ENCODE peak calls at places on chromosomes 11 and 22, in seven cellular contexts. A is HTR-8/SVneo; R is activated CD4-positive, alpha-beta T cell treated with anti-CD3 and anti-CD28 coated beads, Interleukin-2, amount 10 ng/mL, durations not matched to agents 7 days and 5 days; X is cardiac muscle cell; J is Karpas-422; L is astrocyte of the cerebellum; K is non-pigmented ciliary epithelial cell. S is an unnamed sample.

GRCh38 chr11:66188580-66188979 is 79.9 kb upstream of the RAB1B start:
- DNase-seq in A (peak), R (no peak), X (peak), J (no peak), L (peak), K (peak), S (no peak)

GRCh38 chr11:78460468-78460867 is 42.8 kb upstream of the GAB2 start:
- DNase-seq in A (peak), R (no peak), X (peak), J (no peak), L (no peak), K (no peak), S (no peak)

GRCh38 chr22:37560682-37561208 is 465 bp downstream of the CDC42EP1 start:
- DNase-seq in A (no peak), R (no peak), X (peak), J (no peak), L (no peak), K (no peak), S (no peak)

GRCh38 chr11:3164540-3165151 is 464 bp downstream of the OSBPL5 start:
- DNase-seq in A (no peak), R (no peak), X (no peak), J (no peak), L (no peak), K (no peak), S (no peak)

GRCh38 chr22:39666926-39667325 is 96.4 kb downstream of the CACNA1I start:
- DNase-seq in A (no peak), R (no peak), X (no peak), J (no peak), L (no peak), K (no peak), S (no peak)

GRCh38 chr11:14308114-14308896 is 50.7 kb downstream of the RRAS2 start:
- DNase-seq in A (peak), R (peak), X (peak), J (peak), L (peak), K (no peak), S (peak)

GRCh38 chr11:44066732-44067131 is 662 bp downstream of the ACCS start:
- DNase-seq in A (peak), R (no peak), X (peak), J (peak), L (peak), K (peak), S (no peak)

GRCh38 chr11:60785806-60786361 is 751 bp downstream of the MS4A10 start:
- DNase-seq in A (no peak), R (no peak), X (peak), J (no peak), L (peak), K (peak), S (no peak)

GRCh38 chr11:117809236-117810055 is 12.4 kb upstream of the DSCAML1 start:
- DNase-seq in A (peak), R (peak), X (peak), J (no peak), L (no peak), K (no peak), S (no peak)

GRCh38 chr11:73652046-73652730 is 5.8 kb downstream of the PLEKHB1 start:
- DNase-seq in A (no peak), R (no peak), X (peak), J (no peak), L (no peak), K (no peak), S (no peak)

GRCh38 chr11:128522943-128523518 is 64.3 kb downstream of the ETS1 start:
- DNase-seq in A (no peak), R (peak), X (no peak), J (peak), L (no peak), K (no peak), S (no peak)

GRCh38 chr22:48539261-48539660 is 1288.4 kb downstream of the BRD1 start:
- DNase-seq in A (no peak), R (no peak), X (no peak), J (no peak), L (no peak), K (no peak), S (no peak)

GRCh38 chr22:44364750-44365118 is 52.0 kb upstream of the SHISAL1 start:
- DNase-seq in A (no peak), R (no peak), X (no peak), J (no peak), L (no peak), K (no peak), S (no peak)

GRCh38 chr22:31162015-31162765 is 2.2 kb downstream of the RNF185 start:
- DNase-seq in A (no peak), R (no peak), X (no peak), J (peak), L (no peak), K (no peak), S (no peak)

GRCh38 chr11:10307411-10308207 is 2.7 kb downstream of the ADM start:
- DNase-seq in A (no peak), R (peak), X (peak), J (peak), L (peak), K (no peak), S (peak)

GRCh38 chr22:49657974-49658550 is 169.6 kb downstream of the BRD1 start:
- DNase-seq in A (no peak), R (no peak), X (no peak), J (no peak), L (no peak), K (no peak), S (no peak)

GRCh38 chr11:113242767-113243397 is 71.5 kb upstream of the TTC12 start:
- DNase-seq in A (no peak), R (peak), X (peak), J (peak), L (peak), K (no peak), S (no peak)

GRCh38 chr11:86050310-86050709 is 18.6 kb downstream of the PICALM start:
- DNase-seq in A (no peak), R (no peak), X (no peak), J (no peak), L (no peak), K (no peak), S (no peak)

GRCh38 chr11:67584205-67584880 is 731 bp downstream of the GSTP1 start:
- DNase-seq in A (no peak), R (peak), X (peak), J (peak), L (no peak), K (no peak), S (peak)

GRCh38 chr11:73907191-73907590 is 30.4 kb downstream of the PAAF1 start:
- DNase-seq in A (peak), R (no peak), X (peak), J (no peak), L (no peak), K (no peak), S (no peak)

GRCh38 chr11:72951193-72951592 is 137.0 kb downstream of the ATG16L2 start:
- DNase-seq in A (no peak), R (no peak), X (peak), J (no peak), L (no peak), K (no peak), S (no peak)

GRCh38 chr11:73760066-73760679 is 701 bp downstream of the RAB6A start:
- DNase-seq in A (peak), R (peak), X (peak), J (peak), L (no peak), K (no peak), S (peak)

GRCh38 chr22:35380013-35380412 is 883 bp upstream of the HMOX1 start:
- DNase-seq in A (no peak), R (no peak), X (no peak), J (no peak), L (no peak), K (no peak), S (no peak)

GRCh38 chr11:1938343-1939005 is 8.7 kb upstream of the MRPL23 start:
- DNase-seq in A (no peak), R (peak), X (no peak), J (no peak), L (no peak), K (no peak), S (no peak)

GRCh38 chr11:46896719-46897406 is 21.5 kb downstream of the LRP4 start:
- DNase-seq in A (peak), R (peak), X (peak), J (peak), L (no peak), K (no peak), S (peak)

GRCh38 chr11:128956401-128957203 is 13.9 kb upstream of the TP53AIP1 start:
- DNase-seq in A (peak), R (peak), X (peak), J (peak), L (peak), K (peak), S (peak)